ENCODE peak calls at places on chromosomes 6 and 20, in four cellular contexts. Q is stomach, K is breast epithelium, A is A549. Y is an unnamed sample.

GRCh38 chr20:44023515-44024371 is 109.1 kb downstream of the TOX2 start:
- DNase-seq in K (no peak), Q (no peak), A (no peak), Y (no peak)

GRCh38 chr6:46129634-46130505 is at the start of gene ENPP4:
- DNase-seq in A (peak; percentile 73), Q (peak; percentile 91), K (peak; percentile 71), Y (peak; percentile 95)

GRCh38 chr6:109082178-109082577 is 12.5 kb downstream of the SESN1 start:
- DNase-seq in A (no peak), K (no peak), Q (no peak), Y (no peak)

GRCh38 chr20:841568-842546 is 8.3 kb downstream of the FAM110A start:
- DNase-seq in Q (peak; percentile 81), A (no peak), K (peak; percentile 92), Y (peak; percentile 59)

GRCh38 chr6:130928993-130929678 is 101.9 kb downstream of the SMLR1 start:
- DNase-seq in Q (no peak), K (no peak), A (no peak), Y (no peak)

GRCh38 chr20:36854343-36855240 is 21.3 kb upstream of the TLDC2 start:
- DNase-seq in A (peak; percentile 67), K (no peak), Q (no peak), Y (no peak)

GRCh38 chr6:19312291-19312978 is 524.7 kb upstream of the ID4 start:
- DNase-seq in Q (no peak), A (no peak), K (no peak), Y (no peak)

GRCh38 chr6:167703347-167703746 is 123.4 kb upstream of the AFDN start:
- DNase-seq in A (no peak), K (no peak), Q (no peak), Y (no peak)

GRCh38 chr20:53929974-53930650 is 140.3 kb downstream of the BCAS1 start:
- DNase-seq in K (no peak), Q (no peak), A (no peak), Y (no peak)

GRCh38 chr20:1211954-1212497 is 8.8 kb downstream of the C20orf202 start:
- DNase-seq in K (no peak), A (no peak), Q (no peak), Y (peak; percentile 75)

GRCh38 chr6:34234667-34235604 is 1.7 kb upstream of the HMGA1 start:
- DNase-seq in K (no peak), A (no peak), Q (no peak), Y (peak; percentile 77)

GRCh38 chr6:132659082-132659481 is at the start of gene TAAR1:
- DNase-seq in A (no peak), K (no peak), Q (no peak), Y (no peak)

GRCh38 chr20:51650685-51651134 is 108.2 kb upstream of the NFATC2 start:
- DNase-seq in A (no peak), K (no peak), Q (no peak), Y (no peak)

GRCh38 chr6:83065511-83066192 is at the start of gene UBE3D:
- DNase-seq in K (peak; percentile 88), Q (peak; percentile 93), A (peak; percentile 78), Y (peak; percentile 90)

GRCh38 chr6:30769853-30770160 is 25.5 kb upstream of the IER3 start:
- DNase-seq in Q (no peak), A (no peak), K (no peak), Y (no peak)

GRCh38 chr6:36947570-36948351 is 6.8 kb upstream of the PI16 start:
- DNase-seq in Q (no peak), A (no peak), K (no peak), Y (no peak)

GRCh38 chr20:1185316-1185741 is 548 bp upstream of the TMEM74B start:
- DNase-seq in Q (no peak), K (no peak), A (no peak), Y (no peak)

GRCh38 chr6:19879663-19880062 is 42.5 kb downstream of the ID4 start:
- DNase-seq in Q (no peak), K (no peak), A (no peak), Y (no peak)

GRCh38 chr6:52221302-52221701 is 23.0 kb downstream of the IL17F start:
- DNase-seq in A (no peak), K (no peak), Q (no peak), Y (no peak)

GRCh38 chr6:150528648-150529285 is 70.9 kb upstream of the PLEKHG1 start:
- DNase-seq in A (no peak), Q (no peak), K (no peak), Y (no peak)

GRCh38 chr20:62587757-62588402 is 54.4 kb upstream of the SLCO4A1 start:
- DNase-seq in Q (no peak), A (no peak), K (no peak), Y (no peak)

GRCh38 chr6:11974089-11974488 is 38.0 kb upstream of the HIVEP1 start:
- DNase-seq in Q (no peak), K (no peak), A (no peak), Y (no peak)

GRCh38 chr6:125584468-125584939 is 164.9 kb upstream of the HEY2 start:
- DNase-seq in A (peak; percentile 29), Q (no peak), K (no peak), Y (no peak)

GRCh38 chr6:2237001-2237400 is 8.4 kb downstream of the GMDS start:
- DNase-seq in A (no peak), K (no peak), Q (no peak), Y (no peak)

GRCh38 chr6:118012944-118013343 is 105.9 kb downstream of the SLC35F1 start:
- DNase-seq in Q (no peak), A (no peak), K (no peak), Y (no peak)

GRCh38 chr6:37826993-37827392 is 7.5 kb downstream of the ZFAND3 start:
- DNase-seq in A (no peak), Q (no peak), K (no peak), Y (no peak)

GRCh38 chr6:135784493-135784892 is 67.0 kb upstream of the PDE7B start:
- DNase-seq in A (no peak), Q (no peak), K (no peak), Y (no peak)

GRCh38 chr6:44237021-44237812 is 9.7 kb upstream of the HSP90AB1 start:
- DNase-seq in K (peak; percentile 91), A (peak; percentile 96), Q (peak; percentile 95), Y (peak; percentile 92)

GRCh38 chr20:40805592-40805991 is 116.6 kb upstream of the MAFB start:
- DNase-seq in A (no peak), Q (peak; percentile 8), K (no peak), Y (no peak)

GRCh38 chr6:16533210-16533609 is 228.1 kb downstream of the ATXN1 start:
- DNase-seq in Q (no peak), K (no peak), A (no peak), Y (no peak)

GRCh38 chr6:21971540-21971939 is 325.3 kb downstream of the PRL start:
- DNase-seq in A (no peak), K (no peak), Q (no peak), Y (no peak)

GRCh38 chr6:138805431-138805830 is 9.5 kb downstream of the ECT2L start:
- DNase-seq in Q (no peak), A (no peak), K (no peak), Y (no peak)

GRCh38 chr6:145836170-145836569 is 21.6 kb upstream of the FBXO30 start:
- DNase-seq in A (no peak), Q (no peak), K (no peak), Y (no peak)

GRCh38 chr6:153056308-153056707 is 53.8 kb upstream of the MTRF1L start:
- DNase-seq in A (no peak), Q (no peak), K (no peak), Y (no peak)

GRCh38 chr6:111482236-111482958 is 621 bp downstream of the REV3L start:
- DNase-seq in A (no peak), K (peak; percentile 56), Q (peak; percentile 56), Y (peak; percentile 87)
- TF ChIP-seq POLR2A in A (no peak), K (no peak), Q (no peak), Y (no peak)

DNA sequence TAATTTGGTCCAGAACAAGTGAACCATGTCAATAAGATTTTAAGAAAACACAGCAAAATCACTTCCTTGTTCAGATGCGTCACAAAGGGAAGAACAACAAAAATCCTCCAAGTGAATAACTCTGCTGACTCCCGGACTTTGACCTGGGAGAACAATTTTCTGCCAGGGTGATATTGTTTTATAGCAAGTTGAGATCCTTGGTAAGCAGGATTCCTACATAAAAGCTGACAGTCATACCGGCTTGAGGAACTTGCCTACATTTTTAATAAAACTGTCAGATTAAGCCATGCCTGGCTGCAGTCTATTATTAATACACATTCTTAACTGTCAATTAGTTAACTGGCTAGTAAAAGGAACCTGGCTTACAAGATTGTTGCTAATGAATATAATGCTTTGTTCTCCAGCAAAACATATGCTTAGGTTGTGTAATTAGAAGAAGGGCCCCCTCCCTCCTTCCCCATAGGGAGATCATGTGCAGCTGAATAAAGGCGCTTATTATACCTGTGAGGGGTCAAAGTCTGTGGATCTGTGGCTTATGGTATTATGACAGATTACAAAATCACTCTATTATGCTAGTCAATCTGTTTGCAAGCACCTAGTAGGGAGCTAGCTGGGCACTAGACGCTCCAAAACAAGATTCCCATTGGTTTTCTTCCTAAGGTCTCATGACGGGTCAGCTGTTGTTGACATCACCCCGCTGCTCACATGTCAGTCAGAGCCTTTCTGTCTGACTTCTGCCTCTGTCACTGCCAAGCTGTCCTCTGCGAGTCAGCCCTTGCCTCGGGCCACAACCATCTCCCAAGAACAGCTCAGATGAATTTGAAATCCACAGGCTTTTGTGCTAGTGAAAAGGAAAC is 44.6 kb upstream of the SEC63 start:
- DNase-seq in K (peak; percentile 69), A (peak; percentile 75), Q (peak; percentile 31), Y (no peak)
- TF ChIP-seq POLR2A in K (no peak), A (no peak), Q (no peak), Y (no peak)

DNA sequence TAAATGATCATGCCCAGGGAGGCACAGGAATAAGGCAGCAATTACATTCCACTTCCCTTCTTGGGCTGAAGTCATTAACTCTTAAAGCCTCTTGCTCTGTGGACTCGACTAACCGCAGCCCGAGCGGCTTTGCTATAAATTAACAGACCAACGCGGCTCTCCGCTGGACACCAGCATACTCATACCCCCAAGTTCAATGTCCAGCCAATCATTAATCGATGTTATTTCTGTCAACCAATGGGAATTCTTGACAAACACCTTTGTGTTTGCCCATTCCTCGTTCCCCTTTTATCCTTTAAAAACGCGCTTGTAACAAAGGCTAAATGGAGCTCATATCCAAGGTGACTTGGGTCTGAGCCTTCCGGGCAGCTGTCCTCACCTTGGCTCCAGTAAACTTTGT is 183.1 kb upstream of the RALGAPA2 start:
- DNase-seq in Q (no peak), K (no peak), A (no peak), Y (no peak)
- TF ChIP-seq POLR2A in Q (no peak), K (no peak), A (no peak), Y (no peak)

GRCh38 chr20:5126512-5127203 is at the start of gene CDS2:
- DNase-seq in K (peak; percentile 100), A (peak; percentile 100), Q (peak; percentile 100), Y (peak; percentile 99)
- TF ChIP-seq POLR2A in K (peak; percentile 13), A (peak; percentile 74), Q (no peak), Y (peak; percentile 75)

DNA sequence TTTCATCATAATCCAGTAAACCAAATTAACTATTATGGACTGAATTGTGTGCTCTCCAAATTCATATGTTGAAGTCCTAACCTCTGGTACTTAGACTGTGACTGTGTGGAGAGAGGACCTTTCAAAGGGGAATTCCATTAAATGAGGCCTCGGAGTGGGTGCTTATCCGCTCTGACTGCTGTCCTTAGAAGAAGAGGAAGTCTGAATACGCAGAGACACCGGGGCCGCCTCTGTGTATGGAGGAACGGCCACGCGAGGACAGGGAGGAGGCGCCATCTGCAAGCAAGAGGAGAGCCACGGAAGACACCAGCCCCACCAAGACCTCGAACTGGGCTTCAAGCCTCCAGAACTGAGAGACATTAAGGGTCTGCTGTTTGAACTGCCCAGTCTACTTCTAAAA is 35.6 kb upstream of the RPS6KA2 start:
- DNase-seq in K (no peak), Q (no peak), A (no peak), Y (no peak)
- TF ChIP-seq POLR2A in K (no peak), Q (no peak), A (no peak), Y (no peak)

Y was measured in erythroblast.